ENCODE peak calls at places on chromosome 14, in seven cellular contexts. W is left ventricle myocardium inferior, T is AG10803, Y is IMR-90, L is choroid plexus epithelial cell, R is Peyer's patch, Q is WERI-Rb-1. D is an unnamed sample.

GRCh38 chr14:85466678-85467077 is 63.3 kb upstream of the FLRT2 start:
- DNase-seq in Q (no peak), W (no peak), T (no peak), R (no peak), L (no peak), Y (peak), D (no peak)

GRCh38 chr14:99136401-99136800 is 135.6 kb downstream of the BCL11B start:
- DNase-seq in T (no peak), Y (no peak), L (no peak), Q (no peak), W (no peak), R (peak), D (no peak)

GRCh38 chr14:77067632-77068514 is 30.2 kb upstream of the CIPC start:
- DNase-seq in R (peak), Q (peak), W (peak), T (peak), Y (peak), L (peak), D (no peak)

GRCh38 chr14:37974421-37974820 is 233.3 kb upstream of the SSTR1 start:
- DNase-seq in R (no peak), Y (no peak), L (no peak), T (peak), Q (no peak), W (no peak), D (no peak)

GRCh38 chr14:77369280-77369679 is 7.6 kb downstream of the TMED8 start:
- DNase-seq in Y (no peak), W (no peak), R (no peak), T (no peak), L (no peak), Q (no peak), D (no peak)

GRCh38 chr14:99908653-99909250 is 115.5 kb downstream of the EML1 start:
- DNase-seq in Q (no peak), R (no peak), T (no peak), W (no peak), L (no peak), Y (no peak), D (no peak)

GRCh38 chr14:104422301-104423223 is 157.0 kb upstream of the C14orf180 start:
- DNase-seq in Y (no peak), Q (no peak), W (no peak), L (no peak), R (no peak), T (no peak), D (no peak)

GRCh38 chr14:100709252-100709955 is 17.3 kb upstream of the DLK1 start:
- DNase-seq in T (no peak), L (peak), R (no peak), Q (no peak), Y (peak), W (peak), D (no peak)

GRCh38 chr14:78763746-78764145 is 593.6 kb downstream of the NRXN3 start:
- DNase-seq in T (no peak), L (no peak), R (no peak), Y (no peak), W (no peak), Q (no peak), D (no peak)

GRCh38 chr14:57413849-57414248 is 23.5 kb downstream of the NAA30 start:
- DNase-seq in T (no peak), Q (no peak), Y (no peak), L (no peak), R (no peak), W (no peak), D (no peak)

GRCh38 chr14:59123975-59124374 is 64.5 kb upstream of the DAAM1 start:
- DNase-seq in W (no peak), Y (peak), Q (no peak), R (no peak), T (peak), L (peak), D (no peak)

GRCh38 chr14:53814371-53814770 is 142.3 kb downstream of the BMP4 start:
- DNase-seq in L (peak), W (no peak), T (peak), R (no peak), Q (no peak), Y (no peak), D (no peak)

GRCh38 chr14:99768381-99768780 is 24.8 kb upstream of the EML1 start:
- DNase-seq in T (peak), R (peak), L (no peak), Y (no peak), Q (peak), W (no peak), D (no peak)

GRCh38 chr14:104735830-104736642 is 12.0 kb downstream of the ADSS1 start:
- DNase-seq in L (peak), R (peak), W (peak), Y (peak), T (peak), Q (no peak), D (peak)

GRCh38 chr14:61525293-61526011 is 169.9 kb upstream of the HIF1A start:
- DNase-seq in T (peak), L (peak), R (peak), Y (peak), Q (no peak), W (peak), D (no peak)

GRCh38 chr14:37819155-37820015 is 224.0 kb downstream of the TTC6 start:
- DNase-seq in W (no peak), T (peak), R (no peak), Y (peak), Q (no peak), L (peak), D (peak)

GRCh38 chr14:74144789-74145188 is 60.0 kb downstream of the LIN52 start:
- DNase-seq in Y (no peak), W (no peak), T (no peak), Q (no peak), L (no peak), R (no peak), D (no peak)

GRCh38 chr14:60214003-60214402 is 35.0 kb upstream of the PPM1A start:
- DNase-seq in T (no peak), Q (no peak), L (no peak), W (no peak), Y (no peak), R (no peak), D (no peak)

GRCh38 chr14:36973806-36974442 is 198.5 kb downstream of the SLC25A21 start:
- DNase-seq in T (peak), R (no peak), L (peak), Y (peak), W (no peak), Q (no peak), D (no peak)

GRCh38 chr14:26808407-26808806 is 210.6 kb upstream of the NOVA1 start:
- DNase-seq in R (no peak), Q (no peak), Y (no peak), L (peak), T (peak), W (no peak), D (no peak)

GRCh38 chr14:72855913-72856312 is 38.0 kb downstream of the DPF3 start:
- DNase-seq in W (no peak), R (no peak), Q (no peak), T (peak), Y (peak), L (peak), D (peak)

GRCh38 chr14:99662846-99663245 is 17.9 kb downstream of the HHIPL1 start:
- DNase-seq in Q (no peak), T (no peak), R (no peak), L (no peak), W (no peak), Y (no peak), D (no peak)

GRCh38 chr14:105197274-105197673 is 16.2 kb upstream of the NUDT14 start:
- DNase-seq in R (no peak), W (peak), L (peak), Y (peak), T (peak), Q (no peak), D (no peak)

GRCh38 chr14:103302966-103303365 is 31.1 kb upstream of the EIF5 start:
- DNase-seq in L (peak), R (no peak), T (peak), Y (peak), Q (no peak), W (no peak), D (no peak)

GRCh38 chr14:103296007-103296406 is 38.0 kb upstream of the EIF5 start:
- DNase-seq in L (peak), Q (no peak), W (no peak), R (peak), T (peak), Y (peak), D (no peak)

GRCh38 chr14:103296987-103297386 is 37.0 kb upstream of the EIF5 start:
- DNase-seq in R (peak), L (no peak), W (no peak), Q (peak), T (no peak), Y (no peak), D (no peak)

GRCh38 chr14:103301512-103302197 is 32.4 kb upstream of the EIF5 start:
- DNase-seq in W (no peak), L (no peak), Y (no peak), T (no peak), R (no peak), Q (no peak), D (no peak)

GRCh38 chr14:103298620-103299019 is 35.4 kb upstream of the EIF5 start:
- DNase-seq in L (no peak), Y (no peak), R (peak), Q (peak), W (no peak), T (no peak), D (no peak)
- TF ChIP-seq CTCF in L (no peak), Y (no peak), R (no peak), Q (peak), W (no peak), T (no peak), D (no peak)

DNA sequence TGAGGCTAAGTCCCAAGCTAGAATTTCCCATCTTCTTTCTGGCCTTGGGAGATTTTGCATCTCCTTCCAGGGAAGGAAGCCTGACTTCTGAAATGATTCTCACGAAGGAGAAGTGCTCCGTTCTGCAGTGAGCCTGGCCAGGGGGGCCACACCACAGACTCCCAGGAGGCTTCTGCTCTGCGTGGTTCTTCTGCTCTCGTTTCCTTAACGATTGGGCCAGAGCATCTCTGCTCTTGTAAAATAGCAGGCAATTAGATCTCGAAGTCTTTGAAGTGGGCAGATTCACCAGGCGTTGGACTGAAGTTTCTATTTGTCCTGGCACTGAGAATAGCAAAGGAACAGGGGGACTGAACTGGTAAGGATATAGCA is 6.7 kb upstream of the BATF start:
- DNase-seq in T (no peak), W (no peak), Q (no peak), R (peak), Y (no peak), L (peak), D (no peak)
- H3K4me3 ChIP-seq in T (no peak), W (peak), Q (no peak), R (peak), Y (no peak), L (peak), D (no peak)

GRCh38 chr14:97250925-97251324 is 453.7 kb downstream of the VRK1 start:
- DNase-seq in R (no peak), L (no peak), Q (no peak), Y (no peak), W (no peak), T (no peak), D (no peak)

GRCh38 chr14:97253756-97254155 is 456.6 kb downstream of the VRK1 start:
- DNase-seq in T (no peak), L (no peak), Y (no peak), R (no peak), W (no peak), Q (no peak), D (no peak)

GRCh38 chr14:97246648-97247047 is 449.5 kb downstream of the VRK1 start:
- DNase-seq in R (no peak), T (no peak), W (no peak), Y (no peak), Q (no peak), L (no peak), D (no peak)

GRCh38 chr14:97248973-97249372 is 451.8 kb downstream of the VRK1 start:
- DNase-seq in Q (no peak), W (no peak), L (no peak), R (no peak), T (no peak), Y (no peak), D (no peak)

GRCh38 chr14:97251423-97252155 is 454.4 kb downstream of the VRK1 start:
- DNase-seq in R (no peak), W (no peak), T (no peak), Y (no peak), L (no peak), Q (peak), D (no peak)
- TF ChIP-seq CTCF in R (no peak), W (no peak), T (no peak), Y (no peak), L (no peak), Q (peak), D (no peak)

GRCh38 chr14:22887260-22887989 is 4.4 kb downstream of the REM2 start:
- DNase-seq in W (no peak), Q (no peak), T (peak), R (peak), Y (peak), L (peak), D (no peak)

GRCh38 chr14:22887990-22888378 is 5.0 kb downstream of the REM2 start:
- DNase-seq in Q (no peak), Y (no peak), L (no peak), W (no peak), R (peak), T (no peak), D (no peak)

GRCh38 chr14:22884721-22885523 is 1.9 kb downstream of the REM2 start:
- DNase-seq in R (peak), L (no peak), T (no peak), Y (no peak), W (no peak), Q (no peak), D (no peak)

GRCh38 chr14:22886500-22887259 is 3.7 kb downstream of the REM2 start:
- DNase-seq in Q (no peak), Y (peak), L (peak), T (peak), R (peak), W (peak), D (no peak)

GRCh38 chr14:22885975-22886374 is 3.0 kb downstream of the REM2 start:
- DNase-seq in T (no peak), R (no peak), Q (no peak), L (no peak), Y (no peak), W (no peak), D (no peak)
- H3K4me3 ChIP-seq in T (no peak), R (no peak), Q (no peak), L (no peak), Y (no peak), W (peak), D (no peak)

GRCh38 chr14:68523326-68523610 is 269.6 kb downstream of the ZFP36L1 start:
- DNase-seq in T (no peak), Q (no peak), Y (no peak), W (no peak), R (no peak), L (no peak), D (no peak)

GRCh38 chr14:68525516-68525915 is 267.4 kb downstream of the ZFP36L1 start:
- DNase-seq in Q (no peak), L (no peak), R (no peak), Y (no peak), T (no peak), W (no peak), D (no peak)

GRCh38 chr14:68522510-68523325 is 270.1 kb downstream of the ZFP36L1 start:
- DNase-seq in L (peak), Q (no peak), Y (no peak), W (no peak), R (no peak), T (peak), D (peak)

GRCh38 chr14:68521952-68522509 is 270.8 kb downstream of the ZFP36L1 start:
- DNase-seq in R (no peak), W (no peak), T (no peak), Q (no peak), Y (no peak), L (no peak), D (no peak)

DNA sequence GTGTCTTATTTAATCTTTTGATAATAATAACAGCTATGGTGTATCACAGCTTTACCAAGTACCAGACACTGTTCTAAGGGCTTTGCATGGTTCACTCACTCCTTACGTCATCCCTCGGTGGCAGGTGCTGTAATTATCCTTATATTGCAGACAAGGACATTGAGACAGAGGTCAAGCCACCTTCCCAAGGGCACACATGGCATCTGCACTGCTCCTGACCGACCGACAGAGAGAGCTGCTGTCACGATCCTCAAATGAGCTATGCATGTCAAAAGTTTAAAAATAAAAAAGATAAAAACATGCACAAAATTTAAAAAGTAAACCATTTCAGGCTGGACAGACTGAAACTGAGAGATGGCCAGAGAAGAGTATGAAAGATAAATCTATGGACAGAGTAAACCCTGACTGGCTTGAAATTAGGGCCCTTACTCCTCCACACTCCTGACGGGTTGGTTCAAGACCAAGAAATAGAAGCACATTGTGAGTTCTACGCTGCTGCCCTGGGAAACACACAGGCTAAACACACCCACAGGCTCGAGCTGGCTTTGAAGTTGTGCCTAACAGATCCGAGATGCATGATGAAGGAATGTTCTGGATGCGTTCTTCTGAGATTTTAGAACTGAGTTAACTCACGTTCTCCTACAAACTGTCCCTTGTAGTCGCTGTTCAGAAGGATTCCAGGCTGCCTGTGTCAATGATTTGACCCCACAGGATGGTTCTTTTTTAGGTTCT is 268.7 kb downstream of the ZFP36L1 start:
- DNase-seq in Y (no peak), L (no peak), T (peak), R (no peak), W (no peak), Q (no peak), D (no peak)
- TF ChIP-seq CTCF in Y (no peak), L (peak), T (peak), R (no peak), W (peak), Q (no peak), D (no peak)

D was measured in AG04449.